ENCODE peak calls at places on chromosomes 12 and 14, in ten cellular contexts. I, A, Q, J, T, E, M, U, S and F are unnamed samples.

GRCh38 chr12:67925077-67925476 is 64.2 kb upstream of the IFNG-AS1 start:
- DNase-seq in I (no peak), A (no peak), Q (no peak), J (no peak), T (peak; percentile 65), E (no peak), M (no peak), U (no peak), S (no peak), F (no peak)

GRCh38 chr12:77795699-77796098 is 35.0 kb upstream of the NAV3 start:
- DNase-seq in I (no peak), A (no peak), Q (no peak), J (no peak), T (peak; percentile 45), E (no peak), M (no peak), U (no peak), S (no peak), F (no peak)

GRCh38 chr12:95265765-95266164 is 48.2 kb downstream of the VEZT start:
- DNase-seq in I (no peak), A (no peak), Q (no peak), J (no peak), T (no peak), E (no peak), M (no peak), U (no peak), S (no peak), F (no peak)

GRCh38 chr12:22399464-22399863 is 65.0 kb upstream of the ST8SIA1 start:
- DNase-seq in I (no peak), A (no peak), Q (no peak), J (no peak), T (no peak), E (no peak), M (no peak), U (no peak), S (no peak), F (no peak)

GRCh38 chr12:19110541-19110940 is 19.0 kb upstream of the PLEKHA5 start:
- DNase-seq in I (no peak), A (no peak), Q (no peak), J (no peak), T (peak; percentile 73), E (no peak), M (no peak), U (no peak), S (no peak), F (no peak)

GRCh38 chr12:89657739-89658138 is 50.9 kb downstream of the ATP2B1 start:
- DNase-seq in I (no peak), A (no peak), Q (no peak), J (no peak), T (no peak), E (no peak), M (no peak), U (no peak), S (no peak), F (no peak)

GRCh38 chr14:53628747-53629146 is 327.9 kb downstream of the BMP4 start:
- DNase-seq in I (no peak), A (no peak), Q (no peak), J (no peak), T (no peak), E (no peak), M (no peak), U (no peak), S (no peak), F (no peak)

GRCh38 chr14:89432226-89432625 is 15.2 kb upstream of the FOXN3 start:
- DNase-seq in I (no peak), A (no peak), Q (no peak), J (no peak), T (no peak), E (no peak), M (no peak), U (no peak), S (no peak), F (no peak)

GRCh38 chr12:50928392-50928791 is 24.0 kb upstream of the HIGD1C start:
- DNase-seq in I (no peak), A (no peak), Q (no peak), J (no peak), T (no peak), E (no peak), M (no peak), U (no peak), S (peak; percentile 40), F (no peak)

GRCh38 chr12:50925920-50926319 is 26.4 kb upstream of the HIGD1C start:
- DNase-seq in I (no peak), A (no peak), Q (no peak), J (no peak), T (no peak), E (no peak), M (no peak), U (no peak), S (no peak), F (no peak)

GRCh38 chr12:50927356-50927755 is 25.0 kb upstream of the HIGD1C start:
- DNase-seq in I (no peak), A (no peak), Q (no peak), J (no peak), T (no peak), E (no peak), M (no peak), U (no peak), S (no peak), F (no peak)

GRCh38 chr12:50926415-50926814 is 25.9 kb upstream of the HIGD1C start:
- DNase-seq in I (no peak), A (no peak), Q (no peak), J (no peak), T (no peak), E (no peak), M (no peak), U (no peak), S (no peak), F (no peak)

GRCh38 chr12:50927766-50928224 is 24.5 kb upstream of the HIGD1C start:
- DNase-seq in I (no peak), A (no peak), Q (no peak), J (no peak), T (no peak), E (no peak), M (no peak), U (peak; percentile 25), S (no peak), F (no peak)
- H3K27ac ChIP-seq in I (peak overlapping the region; percentile 88), A (peak overlapping the region; percentile 89), Q (peak overlapping the region; percentile 89), J (peak overlapping the region; percentile 83), T (no peak overlapping the region), E (peak overlapping the region; percentile 94), M (peak overlapping the region; percentile 93), U (peak overlapping the region; percentile 76), S (no peak overlapping the region), F (no peak overlapping the region)

GRCh38 chr14:84493779-84494178 is 1036.2 kb upstream of the FLRT2 start:
- DNase-seq in I (no peak), A (no peak), Q (no peak), J (no peak), T (peak; percentile 27), E (no peak), M (no peak), U (no peak), S (no peak), F (no peak)

GRCh38 chr14:84496677-84497076 is 1033.3 kb upstream of the FLRT2 start:
- DNase-seq in I (no peak), A (no peak), Q (no peak), J (no peak), T (no peak), E (no peak), M (no peak), U (no peak), S (no peak), F (no peak)
- H3K4me1 ChIP-seq in I (no peaks in the 10 kb centered on the region), A (no peaks in the 10 kb centered on the region), Q (no peaks in the 10 kb centered on the region), J (no peaks in the 10 kb centered on the region), T (no peaks in the 10 kb centered on the region), E (no peaks in the 10 kb centered on the region), M (no peaks in the 10 kb centered on the region), U (no peaks in the 10 kb centered on the region), S (no peaks in the 10 kb centered on the region), F (no peaks in the 10 kb centered on the region)

GRCh38 chr14:71229875-71230274 is 322.6 kb downstream of the PCNX1 start:
- DNase-seq in I (no peak), A (no peak), Q (no peak), J (no peak), T (no peak), E (no peak), M (no peak), U (no peak), S (no peak), F (no peak)
- TF ChIP-seq CTCF in I (no peak), A (no peak), Q (no peak), J (no peak), T (no peak), E (no peak), M (no peak), U (no peak), S (no peak), F (no peak)

GRCh38 chr12:124213606-124214347 is 81.1 kb upstream of the RFLNA start:
- DNase-seq in I (no peak), A (no peak), Q (no peak), J (no peak), T (peak; percentile 79), E (no peak), M (no peak), U (no peak), S (no peak), F (no peak)
- H3K27ac ChIP-seq in I (no peak overlapping the region), A (no peak overlapping the region), Q (no peak overlapping the region), J (no peak overlapping the region), T (no peak overlapping the region), E (no peak overlapping the region), M (no peak overlapping the region), U (no peak overlapping the region), S (no peak overlapping the region), F (no peak overlapping the region)

GRCh38 chr14:95023886-95024285 is 133.4 kb downstream of the DICER1 start:
- DNase-seq in I (no peak), A (no peak), Q (no peak), J (no peak), T (peak; percentile 3), E (no peak), M (no peak), U (no peak), S (peak; percentile 33), F (no peak)
- H3K4me1 ChIP-seq in I (peaks cover 2% of the 10 kb centered on the region), A (no peaks in the 10 kb centered on the region), Q (no peaks in the 10 kb centered on the region), J (no peaks in the 10 kb centered on the region), T (no peaks in the 10 kb centered on the region), E (no peaks in the 10 kb centered on the region), M (no peaks in the 10 kb centered on the region), U (no peaks in the 10 kb centered on the region), S (no peaks in the 10 kb centered on the region), F (peaks cover 4% of the 10 kb centered on the region)

GRCh38 chr12:30515351-30515750 is 180.3 kb downstream of the IPO8 start:
- DNase-seq in I (no peak), A (no peak), Q (no peak), J (no peak), T (peak; percentile 32), E (no peak), M (no peak), U (no peak), S (no peak), F (no peak)
- TF ChIP-seq CTCF in I (peak; percentile 6), A (no peak), Q (no peak), J (no peak), T (peak; percentile 5), E (peak; percentile 46), M (no peak), U (peak; percentile 5), S (no peak), F (no peak)

DNA sequence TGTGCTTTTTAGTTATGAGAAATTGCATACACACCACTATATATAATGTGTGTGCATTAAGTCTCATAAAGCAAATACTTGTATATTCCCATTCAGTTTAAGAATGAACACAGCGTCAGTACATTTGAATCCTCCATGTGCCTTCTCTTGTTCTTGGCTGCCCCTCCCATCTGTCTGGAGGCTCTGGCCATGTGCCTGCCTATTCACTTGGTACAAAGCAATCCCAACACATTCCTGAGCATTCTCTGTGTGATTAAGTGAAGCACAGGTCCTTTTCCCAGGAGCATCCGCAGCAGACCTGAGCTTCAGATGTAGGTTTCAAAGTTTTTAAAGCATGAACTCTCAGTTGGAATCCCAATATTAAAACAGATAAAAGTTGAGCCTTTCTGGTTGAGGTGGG is 58.7 kb downstream of the POLR3B start:
- DNase-seq in I (no peak), A (no peak), Q (no peak), J (no peak), T (peak; percentile 88), E (no peak), M (no peak), U (no peak), S (no peak), F (no peak)
- H3K27ac ChIP-seq in I (no peak overlapping the region), A (no peak overlapping the region), Q (no peak overlapping the region), J (no peak overlapping the region), T (no peak overlapping the region), E (no peak overlapping the region), M (no peak overlapping the region), U (no peak overlapping the region), S (no peak overlapping the region), F (no peak overlapping the region)